ENCODE peak calls at places on chromosome 4, in nine cellular contexts. One of them, this sample, is unnamed.

GRCh38 chr4:128355301-128355700 is 67.7 kb upstream of the PGRMC2 start:
- DNase-seq in germinal center: no peak
- DNase-seq in H9: no peak
- DNase-seq in B cell: no peak
- DNase-seq in breast epithelium: no peak
- DNase-seq in activated CD8-positive, alpha-beta T cell treated with anti-CD3 and anti-CD28 coated beads, Interleukin-2, amount 10 ng/mL, durations not matched to agents 7 days and 5 days: no peak
- DNase-seq in head of caudate nucleus: no peak
- DNase-seq in RPMI7951: peak
- DNase-seq in Right ventricle myocardium superior: no peak
- DNase-seq in this sample: peak

GRCh38 chr4:56743550-56743949 is 62.5 kb upstream of the HOPX start:
- DNase-seq in RPMI7951: no peak
- DNase-seq in breast epithelium: no peak
- DNase-seq in germinal center: no peak
- DNase-seq in head of caudate nucleus: no peak
- DNase-seq in B cell: no peak
- DNase-seq in activated CD8-positive, alpha-beta T cell treated with anti-CD3 and anti-CD28 coated beads, Interleukin-2, amount 10 ng/mL, durations not matched to agents 7 days and 5 days: no peak
- DNase-seq in H9: no peak
- DNase-seq in Right ventricle myocardium superior: no peak
- DNase-seq in this sample: no peak

GRCh38 chr4:38805530-38806145 is 1.0 kb upstream of the TLR1 start:
- DNase-seq in breast epithelium: no peak
- DNase-seq in activated CD8-positive, alpha-beta T cell treated with anti-CD3 and anti-CD28 coated beads, Interleukin-2, amount 10 ng/mL, durations not matched to agents 7 days and 5 days: peak
- DNase-seq in RPMI7951: peak
- DNase-seq in head of caudate nucleus: no peak
- DNase-seq in germinal center: peak
- DNase-seq in H9: no peak
- DNase-seq in B cell: peak
- DNase-seq in Right ventricle myocardium superior: peak
- DNase-seq in this sample: no peak

GRCh38 chr4:37464373-37464772 is 219.8 kb downstream of the NWD2 start:
- DNase-seq in RPMI7951: no peak
- DNase-seq in germinal center: no peak
- DNase-seq in Right ventricle myocardium superior: no peak
- DNase-seq in breast epithelium: no peak
- DNase-seq in B cell: no peak
- DNase-seq in H9: no peak
- DNase-seq in activated CD8-positive, alpha-beta T cell treated with anti-CD3 and anti-CD28 coated beads, Interleukin-2, amount 10 ng/mL, durations not matched to agents 7 days and 5 days: no peak
- DNase-seq in head of caudate nucleus: no peak
- DNase-seq in this sample: no peak

GRCh38 chr4:156247470-156247869 is 293.8 kb upstream of the CTSO start:
- DNase-seq in germinal center: no peak
- DNase-seq in head of caudate nucleus: no peak
- DNase-seq in RPMI7951: no peak
- DNase-seq in H9: no peak
- DNase-seq in activated CD8-positive, alpha-beta T cell treated with anti-CD3 and anti-CD28 coated beads, Interleukin-2, amount 10 ng/mL, durations not matched to agents 7 days and 5 days: no peak
- DNase-seq in B cell: no peak
- DNase-seq in Right ventricle myocardium superior: no peak
- DNase-seq in breast epithelium: no peak
- DNase-seq in this sample: no peak

GRCh38 chr4:73187325-73187724 is 71.3 kb downstream of the ANKRD17 start:
- DNase-seq in RPMI7951: no peak
- DNase-seq in B cell: no peak
- DNase-seq in head of caudate nucleus: no peak
- DNase-seq in H9: no peak
- DNase-seq in activated CD8-positive, alpha-beta T cell treated with anti-CD3 and anti-CD28 coated beads, Interleukin-2, amount 10 ng/mL, durations not matched to agents 7 days and 5 days: no peak
- DNase-seq in germinal center: peak
- DNase-seq in Right ventricle myocardium superior: no peak
- DNase-seq in breast epithelium: no peak
- DNase-seq in this sample: peak

GRCh38 chr4:649293-649625 is 23.9 kb downstream of the PDE6B start:
- DNase-seq in H9: no peak
- DNase-seq in breast epithelium: no peak
- DNase-seq in Right ventricle myocardium superior: no peak
- DNase-seq in B cell: no peak
- DNase-seq in head of caudate nucleus: no peak
- DNase-seq in RPMI7951: no peak
- DNase-seq in activated CD8-positive, alpha-beta T cell treated with anti-CD3 and anti-CD28 coated beads, Interleukin-2, amount 10 ng/mL, durations not matched to agents 7 days and 5 days: no peak
- DNase-seq in germinal center: no peak
- DNase-seq in this sample: no peak

GRCh38 chr4:168630445-168631187 is 133.8 kb downstream of the PALLD start:
- DNase-seq in germinal center: no peak
- DNase-seq in H9: no peak
- DNase-seq in Right ventricle myocardium superior: no peak
- DNase-seq in B cell: no peak
- DNase-seq in head of caudate nucleus: no peak
- DNase-seq in breast epithelium: no peak
- DNase-seq in activated CD8-positive, alpha-beta T cell treated with anti-CD3 and anti-CD28 coated beads, Interleukin-2, amount 10 ng/mL, durations not matched to agents 7 days and 5 days: no peak
- DNase-seq in RPMI7951: peak
- DNase-seq in this sample: peak

GRCh38 chr4:69156913-69157312 is 57.6 kb downstream of the UGT2B11 start:
- DNase-seq in RPMI7951: no peak
- DNase-seq in head of caudate nucleus: no peak
- DNase-seq in H9: peak
- DNase-seq in breast epithelium: no peak
- DNase-seq in Right ventricle myocardium superior: no peak
- DNase-seq in germinal center: no peak
- DNase-seq in activated CD8-positive, alpha-beta T cell treated with anti-CD3 and anti-CD28 coated beads, Interleukin-2, amount 10 ng/mL, durations not matched to agents 7 days and 5 days: no peak
- DNase-seq in B cell: no peak
- DNase-seq in this sample: peak

GRCh38 chr4:183718876-183719275 is 59.8 kb downstream of the TRAPPC11 start:
- DNase-seq in H9: no peak
- DNase-seq in RPMI7951: no peak
- DNase-seq in Right ventricle myocardium superior: no peak
- DNase-seq in B cell: no peak
- DNase-seq in activated CD8-positive, alpha-beta T cell treated with anti-CD3 and anti-CD28 coated beads, Interleukin-2, amount 10 ng/mL, durations not matched to agents 7 days and 5 days: no peak
- DNase-seq in germinal center: no peak
- DNase-seq in breast epithelium: no peak
- DNase-seq in head of caudate nucleus: no peak
- DNase-seq in this sample: no peak

GRCh38 chr4:128061566-128062536 is 739 bp downstream of the LARP1B start:
- DNase-seq in Right ventricle myocardium superior: peak
- DNase-seq in RPMI7951: peak
- DNase-seq in activated CD8-positive, alpha-beta T cell treated with anti-CD3 and anti-CD28 coated beads, Interleukin-2, amount 10 ng/mL, durations not matched to agents 7 days and 5 days: peak
- DNase-seq in head of caudate nucleus: peak
- DNase-seq in B cell: peak
- DNase-seq in germinal center: peak
- DNase-seq in breast epithelium: peak
- DNase-seq in H9: peak
- DNase-seq in this sample: peak

GRCh38 chr4:182778222-182778982 is 138.8 kb downstream of the DCTD start:
- DNase-seq in germinal center: no peak
- DNase-seq in breast epithelium: no peak
- DNase-seq in Right ventricle myocardium superior: no peak
- DNase-seq in H9: no peak
- DNase-seq in RPMI7951: no peak
- DNase-seq in B cell: no peak
- DNase-seq in head of caudate nucleus: no peak
- DNase-seq in activated CD8-positive, alpha-beta T cell treated with anti-CD3 and anti-CD28 coated beads, Interleukin-2, amount 10 ng/mL, durations not matched to agents 7 days and 5 days: no peak
- DNase-seq in this sample: no peak

GRCh38 chr4:147136308-147136707 is 190.6 kb upstream of the TTC29 start:
- DNase-seq in H9: no peak
- DNase-seq in B cell: no peak
- DNase-seq in Right ventricle myocardium superior: no peak
- DNase-seq in head of caudate nucleus: no peak
- DNase-seq in activated CD8-positive, alpha-beta T cell treated with anti-CD3 and anti-CD28 coated beads, Interleukin-2, amount 10 ng/mL, durations not matched to agents 7 days and 5 days: no peak
- DNase-seq in RPMI7951: no peak
- DNase-seq in germinal center: no peak
- DNase-seq in breast epithelium: no peak
- DNase-seq in this sample: no peak

GRCh38 chr4:54482529-54482961 is 175.2 kb upstream of the KIT start:
- DNase-seq in RPMI7951: peak
- DNase-seq in head of caudate nucleus: no peak
- DNase-seq in activated CD8-positive, alpha-beta T cell treated with anti-CD3 and anti-CD28 coated beads, Interleukin-2, amount 10 ng/mL, durations not matched to agents 7 days and 5 days: no peak
- DNase-seq in breast epithelium: no peak
- DNase-seq in H9: no peak
- DNase-seq in Right ventricle myocardium superior: no peak
- DNase-seq in germinal center: no peak
- DNase-seq in B cell: no peak
- DNase-seq in this sample: no peak

GRCh38 chr4:90621080-90621479 is 493.9 kb downstream of the CCSER1 start:
- DNase-seq in B cell: no peak
- DNase-seq in germinal center: no peak
- DNase-seq in head of caudate nucleus: no peak
- DNase-seq in H9: no peak
- DNase-seq in RPMI7951: no peak
- DNase-seq in activated CD8-positive, alpha-beta T cell treated with anti-CD3 and anti-CD28 coated beads, Interleukin-2, amount 10 ng/mL, durations not matched to agents 7 days and 5 days: no peak
- DNase-seq in Right ventricle myocardium superior: no peak
- DNase-seq in breast epithelium: no peak
- DNase-seq in this sample: no peak

GRCh38 chr4:113976937-113977855 is 2.3 kb downstream of the ARSJ start:
- DNase-seq in H9: no peak
- DNase-seq in breast epithelium: no peak
- DNase-seq in Right ventricle myocardium superior: no peak
- DNase-seq in RPMI7951: no peak
- DNase-seq in activated CD8-positive, alpha-beta T cell treated with anti-CD3 and anti-CD28 coated beads, Interleukin-2, amount 10 ng/mL, durations not matched to agents 7 days and 5 days: no peak
- DNase-seq in B cell: no peak
- DNase-seq in germinal center: no peak
- DNase-seq in head of caudate nucleus: no peak
- DNase-seq in this sample: no peak

GRCh38 chr4:126144838-126145237 is 830.1 kb downstream of the FAT4 start:
- DNase-seq in B cell: no peak
- DNase-seq in H9: no peak
- DNase-seq in germinal center: no peak
- DNase-seq in activated CD8-positive, alpha-beta T cell treated with anti-CD3 and anti-CD28 coated beads, Interleukin-2, amount 10 ng/mL, durations not matched to agents 7 days and 5 days: no peak
- DNase-seq in head of caudate nucleus: no peak
- DNase-seq in Right ventricle myocardium superior: no peak
- DNase-seq in breast epithelium: no peak
- DNase-seq in RPMI7951: no peak
- DNase-seq in this sample: no peak

GRCh38 chr4:78704981-78705757 is 71.0 kb upstream of the BMP2K start:
- DNase-seq in breast epithelium: no peak
- DNase-seq in H9: no peak
- DNase-seq in germinal center: peak
- DNase-seq in activated CD8-positive, alpha-beta T cell treated with anti-CD3 and anti-CD28 coated beads, Interleukin-2, amount 10 ng/mL, durations not matched to agents 7 days and 5 days: no peak
- DNase-seq in head of caudate nucleus: no peak
- DNase-seq in Right ventricle myocardium superior: no peak
- DNase-seq in RPMI7951: peak
- DNase-seq in B cell: no peak
- DNase-seq in this sample: peak

GRCh38 chr4:150501983-150502382 is 80.0 kb upstream of the MAB21L2 start:
- DNase-seq in breast epithelium: no peak
- DNase-seq in germinal center: no peak
- DNase-seq in RPMI7951: no peak
- DNase-seq in activated CD8-positive, alpha-beta T cell treated with anti-CD3 and anti-CD28 coated beads, Interleukin-2, amount 10 ng/mL, durations not matched to agents 7 days and 5 days: no peak
- DNase-seq in H9: no peak
- DNase-seq in B cell: no peak
- DNase-seq in Right ventricle myocardium superior: no peak
- DNase-seq in head of caudate nucleus: no peak
- DNase-seq in this sample: no peak

GRCh38 chr4:27000122-27000521 is 139.5 kb downstream of the STIM2 start:
- DNase-seq in H9: no peak
- DNase-seq in head of caudate nucleus: no peak
- DNase-seq in B cell: no peak
- DNase-seq in germinal center: no peak
- DNase-seq in Right ventricle myocardium superior: no peak
- DNase-seq in activated CD8-positive, alpha-beta T cell treated with anti-CD3 and anti-CD28 coated beads, Interleukin-2, amount 10 ng/mL, durations not matched to agents 7 days and 5 days: no peak
- DNase-seq in breast epithelium: no peak
- DNase-seq in RPMI7951: no peak
- DNase-seq in this sample: no peak

GRCh38 chr4:188976644-188977115 is 837.4 kb downstream of the TRIML1 start:
- DNase-seq in Right ventricle myocardium superior: no peak
- DNase-seq in head of caudate nucleus: no peak
- DNase-seq in H9: peak
- DNase-seq in RPMI7951: peak
- DNase-seq in activated CD8-positive, alpha-beta T cell treated with anti-CD3 and anti-CD28 coated beads, Interleukin-2, amount 10 ng/mL, durations not matched to agents 7 days and 5 days: no peak
- DNase-seq in germinal center: no peak
- DNase-seq in B cell: no peak
- DNase-seq in breast epithelium: no peak
- DNase-seq in this sample: peak

GRCh38 chr4:140790765-140791164 is 34.6 kb upstream of the TBC1D9 start:
- DNase-seq in RPMI7951: no peak
- DNase-seq in breast epithelium: no peak
- DNase-seq in Right ventricle myocardium superior: peak
- DNase-seq in B cell: peak
- DNase-seq in germinal center: peak
- DNase-seq in H9: no peak
- DNase-seq in activated CD8-positive, alpha-beta T cell treated with anti-CD3 and anti-CD28 coated beads, Interleukin-2, amount 10 ng/mL, durations not matched to agents 7 days and 5 days: no peak
- DNase-seq in head of caudate nucleus: peak
- DNase-seq in this sample: no peak

GRCh38 chr4:22391548-22391947 is 124.3 kb downstream of the ADGRA3 start:
- DNase-seq in H9: no peak
- DNase-seq in activated CD8-positive, alpha-beta T cell treated with anti-CD3 and anti-CD28 coated beads, Interleukin-2, amount 10 ng/mL, durations not matched to agents 7 days and 5 days: no peak
- DNase-seq in germinal center: no peak
- DNase-seq in head of caudate nucleus: no peak
- DNase-seq in RPMI7951: no peak
- DNase-seq in breast epithelium: no peak
- DNase-seq in B cell: no peak
- DNase-seq in Right ventricle myocardium superior: no peak
- DNase-seq in this sample: no peak

GRCh38 chr4:170978990-170979389 is 834.2 kb upstream of the GALNTL6 start:
- DNase-seq in germinal center: no peak
- DNase-seq in RPMI7951: no peak
- DNase-seq in activated CD8-positive, alpha-beta T cell treated with anti-CD3 and anti-CD28 coated beads, Interleukin-2, amount 10 ng/mL, durations not matched to agents 7 days and 5 days: no peak
- DNase-seq in Right ventricle myocardium superior: no peak
- DNase-seq in head of caudate nucleus: no peak
- DNase-seq in breast epithelium: no peak
- DNase-seq in H9: peak
- DNase-seq in B cell: no peak
- DNase-seq in this sample: no peak

GRCh38 chr4:112550728-112551127 is 34.7 kb upstream of the NEUROG2 start:
- DNase-seq in germinal center: no peak
- DNase-seq in B cell: no peak
- DNase-seq in H9: no peak
- DNase-seq in head of caudate nucleus: no peak
- DNase-seq in RPMI7951: peak
- DNase-seq in activated CD8-positive, alpha-beta T cell treated with anti-CD3 and anti-CD28 coated beads, Interleukin-2, amount 10 ng/mL, durations not matched to agents 7 days and 5 days: no peak
- DNase-seq in Right ventricle myocardium superior: no peak
- DNase-seq in breast epithelium: no peak
- DNase-seq in this sample: no peak

GRCh38 chr4:176744091-176744490 is 48.6 kb downstream of the VEGFC start:
- DNase-seq in Right ventricle myocardium superior: no peak
- DNase-seq in breast epithelium: no peak
- DNase-seq in germinal center: no peak
- DNase-seq in B cell: no peak
- DNase-seq in head of caudate nucleus: no peak
- DNase-seq in RPMI7951: no peak
- DNase-seq in activated CD8-positive, alpha-beta T cell treated with anti-CD3 and anti-CD28 coated beads, Interleukin-2, amount 10 ng/mL, durations not matched to agents 7 days and 5 days: no peak
- DNase-seq in H9: no peak
- DNase-seq in this sample: no peak

GRCh38 chr4:183766140-183766539 is 107.0 kb downstream of the TRAPPC11 start:
- DNase-seq in B cell: no peak
- DNase-seq in H9: no peak
- DNase-seq in activated CD8-positive, alpha-beta T cell treated with anti-CD3 and anti-CD28 coated beads, Interleukin-2, amount 10 ng/mL, durations not matched to agents 7 days and 5 days: no peak
- DNase-seq in germinal center: no peak
- DNase-seq in Right ventricle myocardium superior: no peak
- DNase-seq in breast epithelium: no peak
- DNase-seq in RPMI7951: no peak
- DNase-seq in head of caudate nucleus: no peak
- DNase-seq in this sample: no peak

GRCh38 chr4:8239661-8240060 is 29.9 kb upstream of the HTRA3 start:
- DNase-seq in Right ventricle myocardium superior: no peak
- DNase-seq in H9: no peak
- DNase-seq in activated CD8-positive, alpha-beta T cell treated with anti-CD3 and anti-CD28 coated beads, Interleukin-2, amount 10 ng/mL, durations not matched to agents 7 days and 5 days: no peak
- DNase-seq in breast epithelium: no peak
- DNase-seq in head of caudate nucleus: no peak
- DNase-seq in B cell: no peak
- DNase-seq in germinal center: no peak
- DNase-seq in RPMI7951: no peak
- DNase-seq in this sample: no peak

GRCh38 chr4:147741190-147741788 is 9.4 kb downstream of the ARHGAP10 start:
- DNase-seq in germinal center: no peak
- DNase-seq in Right ventricle myocardium superior: no peak
- DNase-seq in B cell: no peak
- DNase-seq in breast epithelium: no peak
- DNase-seq in RPMI7951: peak
- DNase-seq in activated CD8-positive, alpha-beta T cell treated with anti-CD3 and anti-CD28 coated beads, Interleukin-2, amount 10 ng/mL, durations not matched to agents 7 days and 5 days: no peak
- DNase-seq in head of caudate nucleus: no peak
- DNase-seq in H9: no peak
- DNase-seq in this sample: no peak

GRCh38 chr4:122591196-122591595 is 29.7 kb downstream of the IL21 start:
- DNase-seq in activated CD8-positive, alpha-beta T cell treated with anti-CD3 and anti-CD28 coated beads, Interleukin-2, amount 10 ng/mL, durations not matched to agents 7 days and 5 days: no peak
- DNase-seq in germinal center: no peak
- DNase-seq in Right ventricle myocardium superior: no peak
- DNase-seq in RPMI7951: no peak
- DNase-seq in B cell: no peak
- DNase-seq in head of caudate nucleus: no peak
- DNase-seq in H9: no peak
- DNase-seq in breast epithelium: no peak
- DNase-seq in this sample: no peak

GRCh38 chr4:96407651-96408342 is 567.9 kb downstream of the PDHA2 start:
- DNase-seq in germinal center: no peak
- DNase-seq in Right ventricle myocardium superior: no peak
- DNase-seq in B cell: no peak
- DNase-seq in breast epithelium: no peak
- DNase-seq in RPMI7951: no peak
- DNase-seq in H9: no peak
- DNase-seq in head of caudate nucleus: no peak
- DNase-seq in activated CD8-positive, alpha-beta T cell treated with anti-CD3 and anti-CD28 coated beads, Interleukin-2, amount 10 ng/mL, durations not matched to agents 7 days and 5 days: no peak
- DNase-seq in this sample: peak